ENCODE peak calls at places on chromosomes 12 and 14, in ten cellular contexts. One of them, this sample, is unnamed. For H3K4me1, the result is how much of the 10 kb centered on the place peaks cover.

GRCh38 chr12:113857371-113857770 is 108.8 kb downstream of the RBM19 start:
- DNase-seq in left ventricle myocardium inferior: no peak
- DNase-seq in neuronal stem cell: no peak
- DNase-seq in CD8-positive, alpha-beta T cell: no peak
- DNase-seq in Panc1: no peak
- DNase-seq in colonic mucosa: no peak
- DNase-seq in mesenchymal stem cell: no peak
- DNase-seq in tibial nerve: no peak
- DNase-seq in CD4-positive, CD25-positive, alpha-beta regulatory T cell: no peak
- DNase-seq in hepatocyte: no peak
- DNase-seq in this sample: no peak

GRCh38 chr12:24479131-24479530 is 469.8 kb downstream of the BCAT1 start:
- DNase-seq in left ventricle myocardium inferior: no peak
- DNase-seq in neuronal stem cell: no peak
- DNase-seq in CD8-positive, alpha-beta T cell: no peak
- DNase-seq in Panc1: no peak
- DNase-seq in colonic mucosa: no peak
- DNase-seq in mesenchymal stem cell: no peak
- DNase-seq in tibial nerve: no peak
- DNase-seq in CD4-positive, CD25-positive, alpha-beta regulatory T cell: no peak
- DNase-seq in hepatocyte: no peak
- DNase-seq in this sample: no peak

GRCh38 chr12:12441891-12442461 is 85.1 kb downstream of the BORCS5 start:
- DNase-seq in left ventricle myocardium inferior: no peak
- DNase-seq in neuronal stem cell: no peak
- DNase-seq in CD8-positive, alpha-beta T cell: peak
- DNase-seq in Panc1: no peak
- DNase-seq in colonic mucosa: no peak
- DNase-seq in mesenchymal stem cell: peak
- DNase-seq in tibial nerve: no peak
- DNase-seq in CD4-positive, CD25-positive, alpha-beta regulatory T cell: peak
- DNase-seq in hepatocyte: peak
- DNase-seq in this sample: peak

GRCh38 chr12:69684472-69684871 is 14.6 kb downstream of the BEST3 start:
- DNase-seq in left ventricle myocardium inferior: no peak
- DNase-seq in neuronal stem cell: no peak
- DNase-seq in CD8-positive, alpha-beta T cell: no peak
- DNase-seq in Panc1: no peak
- DNase-seq in colonic mucosa: no peak
- DNase-seq in mesenchymal stem cell: no peak
- DNase-seq in tibial nerve: no peak
- DNase-seq in CD4-positive, CD25-positive, alpha-beta regulatory T cell: no peak
- DNase-seq in hepatocyte: no peak
- DNase-seq in this sample: no peak

GRCh38 chr12:52119398-52120254 is 40.1 kb downstream of the SMIM41 start:
- DNase-seq in left ventricle myocardium inferior: peak
- DNase-seq in neuronal stem cell: peak
- DNase-seq in CD8-positive, alpha-beta T cell: peak
- DNase-seq in Panc1: no peak
- DNase-seq in colonic mucosa: peak
- DNase-seq in mesenchymal stem cell: peak
- DNase-seq in tibial nerve: no peak
- DNase-seq in CD4-positive, CD25-positive, alpha-beta regulatory T cell: peak
- DNase-seq in hepatocyte: peak
- DNase-seq in this sample: peak

GRCh38 chr12:89693639-89694202 is 14.9 kb downstream of the ATP2B1 start:
- DNase-seq in left ventricle myocardium inferior: no peak
- DNase-seq in neuronal stem cell: no peak
- DNase-seq in CD8-positive, alpha-beta T cell: no peak
- DNase-seq in Panc1: no peak
- DNase-seq in colonic mucosa: no peak
- DNase-seq in mesenchymal stem cell: no peak
- DNase-seq in tibial nerve: no peak
- DNase-seq in CD4-positive, CD25-positive, alpha-beta regulatory T cell: no peak
- DNase-seq in hepatocyte: no peak
- DNase-seq in this sample: no peak

GRCh38 chr14:57382283-57382682 is 8.1 kb upstream of the NAA30 start:
- DNase-seq in left ventricle myocardium inferior: no peak
- DNase-seq in neuronal stem cell: no peak
- DNase-seq in CD8-positive, alpha-beta T cell: no peak
- DNase-seq in Panc1: no peak
- DNase-seq in colonic mucosa: no peak
- DNase-seq in mesenchymal stem cell: peak
- DNase-seq in tibial nerve: no peak
- DNase-seq in CD4-positive, CD25-positive, alpha-beta regulatory T cell: no peak
- DNase-seq in hepatocyte: no peak
- DNase-seq in this sample: peak

GRCh38 chr14:105333613-105334364 is 19.2 kb downstream of the PACS2 start:
- DNase-seq in left ventricle myocardium inferior: no peak
- DNase-seq in neuronal stem cell: no peak
- DNase-seq in CD8-positive, alpha-beta T cell: no peak
- DNase-seq in Panc1: no peak
- DNase-seq in colonic mucosa: no peak
- DNase-seq in mesenchymal stem cell: no peak
- DNase-seq in tibial nerve: no peak
- DNase-seq in CD4-positive, CD25-positive, alpha-beta regulatory T cell: no peak
- DNase-seq in hepatocyte: no peak
- DNase-seq in this sample: no peak

GRCh38 chr14:63362305-63362914 is 43.7 kb upstream of the GPHB5 start:
- DNase-seq in left ventricle myocardium inferior: no peak
- DNase-seq in neuronal stem cell: peak
- DNase-seq in CD8-positive, alpha-beta T cell: no peak
- DNase-seq in Panc1: no peak
- DNase-seq in colonic mucosa: peak
- DNase-seq in mesenchymal stem cell: no peak
- DNase-seq in tibial nerve: no peak
- DNase-seq in CD4-positive, CD25-positive, alpha-beta regulatory T cell: no peak
- DNase-seq in hepatocyte: peak
- DNase-seq in this sample: no peak

GRCh38 chr14:26255213-26255612 is 342.6 kb downstream of the NOVA1 start:
- DNase-seq in left ventricle myocardium inferior: no peak
- DNase-seq in neuronal stem cell: no peak
- DNase-seq in CD8-positive, alpha-beta T cell: no peak
- DNase-seq in Panc1: no peak
- DNase-seq in colonic mucosa: no peak
- DNase-seq in mesenchymal stem cell: peak
- DNase-seq in tibial nerve: no peak
- DNase-seq in CD4-positive, CD25-positive, alpha-beta regulatory T cell: no peak
- DNase-seq in hepatocyte: peak
- DNase-seq in this sample: peak

GRCh38 chr14:65095633-65096205 is 6.6 kb downstream of the MAX start:
- DNase-seq in left ventricle myocardium inferior: peak
- DNase-seq in neuronal stem cell: no peak
- DNase-seq in CD8-positive, alpha-beta T cell: no peak
- DNase-seq in Panc1: no peak
- DNase-seq in colonic mucosa: peak
- DNase-seq in mesenchymal stem cell: peak
- DNase-seq in tibial nerve: peak
- DNase-seq in CD4-positive, CD25-positive, alpha-beta regulatory T cell: no peak
- DNase-seq in hepatocyte: peak
- DNase-seq in this sample: no peak

GRCh38 chr12:26564391-26564790 is 268.6 kb downstream of the ITPR2 start:
- DNase-seq in left ventricle myocardium inferior: no peak
- DNase-seq in neuronal stem cell: no peak
- DNase-seq in CD8-positive, alpha-beta T cell: no peak
- DNase-seq in Panc1: no peak
- DNase-seq in colonic mucosa: no peak
- DNase-seq in mesenchymal stem cell: no peak
- DNase-seq in tibial nerve: no peak
- DNase-seq in CD4-positive, CD25-positive, alpha-beta regulatory T cell: no peak
- DNase-seq in hepatocyte: no peak
- DNase-seq in this sample: no peak

GRCh38 chr14:103949386-103949785 is 7.1 kb upstream of the RD3L start:
- DNase-seq in left ventricle myocardium inferior: no peak
- DNase-seq in neuronal stem cell: no peak
- DNase-seq in CD8-positive, alpha-beta T cell: no peak
- DNase-seq in Panc1: no peak
- DNase-seq in colonic mucosa: no peak
- DNase-seq in mesenchymal stem cell: no peak
- DNase-seq in tibial nerve: no peak
- DNase-seq in CD4-positive, CD25-positive, alpha-beta regulatory T cell: no peak
- DNase-seq in hepatocyte: no peak
- DNase-seq in this sample: peak

GRCh38 chr12:69284131-69284530 is 44.8 kb downstream of the CPSF6 start:
- DNase-seq in left ventricle myocardium inferior: peak
- DNase-seq in neuronal stem cell: peak
- DNase-seq in CD8-positive, alpha-beta T cell: peak
- DNase-seq in Panc1: no peak
- DNase-seq in colonic mucosa: peak
- DNase-seq in mesenchymal stem cell: peak
- DNase-seq in tibial nerve: peak
- DNase-seq in CD4-positive, CD25-positive, alpha-beta regulatory T cell: no peak
- DNase-seq in hepatocyte: peak
- DNase-seq in this sample: peak

GRCh38 chr12:3035815-3036702 is 41.1 kb upstream of the TSPAN9 start:
- DNase-seq in left ventricle myocardium inferior: no peak
- DNase-seq in neuronal stem cell: no peak
- DNase-seq in CD8-positive, alpha-beta T cell: no peak
- DNase-seq in Panc1: no peak
- DNase-seq in colonic mucosa: no peak
- DNase-seq in mesenchymal stem cell: no peak
- DNase-seq in tibial nerve: no peak
- DNase-seq in CD4-positive, CD25-positive, alpha-beta regulatory T cell: no peak
- DNase-seq in hepatocyte: no peak
- DNase-seq in this sample: peak

GRCh38 chr12:26939192-26939832 is 1.0 kb downstream of the FGFR1OP2 start:
- DNase-seq in left ventricle myocardium inferior: no peak
- DNase-seq in neuronal stem cell: no peak
- DNase-seq in CD8-positive, alpha-beta T cell: no peak
- DNase-seq in Panc1: no peak
- DNase-seq in colonic mucosa: no peak
- DNase-seq in mesenchymal stem cell: peak
- DNase-seq in tibial nerve: no peak
- DNase-seq in CD4-positive, CD25-positive, alpha-beta regulatory T cell: no peak
- DNase-seq in hepatocyte: no peak
- DNase-seq in this sample: no peak

GRCh38 chr12:101642115-101643067 is 47.6 kb downstream of the MYBPC1 start:
- DNase-seq in left ventricle myocardium inferior: no peak
- DNase-seq in neuronal stem cell: peak
- DNase-seq in CD8-positive, alpha-beta T cell: no peak
- DNase-seq in Panc1: no peak
- DNase-seq in colonic mucosa: peak
- DNase-seq in mesenchymal stem cell: no peak
- DNase-seq in tibial nerve: no peak
- DNase-seq in CD4-positive, CD25-positive, alpha-beta regulatory T cell: no peak
- DNase-seq in hepatocyte: peak
- DNase-seq in this sample: peak

GRCh38 chr12:47190905-47191304 is 111.1 kb upstream of the AMIGO2 start:
- DNase-seq in left ventricle myocardium inferior: no peak
- DNase-seq in neuronal stem cell: no peak
- DNase-seq in CD8-positive, alpha-beta T cell: no peak
- DNase-seq in Panc1: no peak
- DNase-seq in colonic mucosa: no peak
- DNase-seq in mesenchymal stem cell: no peak
- DNase-seq in tibial nerve: no peak
- DNase-seq in CD4-positive, CD25-positive, alpha-beta regulatory T cell: no peak
- DNase-seq in hepatocyte: no peak
- DNase-seq in this sample: no peak

GRCh38 chr12:110762891-110763290 is 20.2 kb upstream of the PPP1CC start:
- DNase-seq in left ventricle myocardium inferior: no peak
- DNase-seq in neuronal stem cell: no peak
- DNase-seq in CD8-positive, alpha-beta T cell: no peak
- DNase-seq in Panc1: no peak
- DNase-seq in colonic mucosa: no peak
- DNase-seq in mesenchymal stem cell: no peak
- DNase-seq in tibial nerve: no peak
- DNase-seq in CD4-positive, CD25-positive, alpha-beta regulatory T cell: no peak
- DNase-seq in hepatocyte: no peak
- DNase-seq in this sample: no peak
- H3K4me3 ChIP-seq in left ventricle myocardium inferior: no peak
- H3K4me3 ChIP-seq in neuronal stem cell: no peak
- H3K4me3 ChIP-seq in CD8-positive, alpha-beta T cell: no peak
- H3K4me3 ChIP-seq in Panc1: no peak
- H3K4me3 ChIP-seq in colonic mucosa: no peak
- H3K4me3 ChIP-seq in mesenchymal stem cell: no peak
- H3K4me3 ChIP-seq in tibial nerve: no peak
- H3K4me3 ChIP-seq in CD4-positive, CD25-positive, alpha-beta regulatory T cell: no peak
- H3K4me3 ChIP-seq in hepatocyte: no peak
- H3K4me3 ChIP-seq in this sample: no peak

DNA sequence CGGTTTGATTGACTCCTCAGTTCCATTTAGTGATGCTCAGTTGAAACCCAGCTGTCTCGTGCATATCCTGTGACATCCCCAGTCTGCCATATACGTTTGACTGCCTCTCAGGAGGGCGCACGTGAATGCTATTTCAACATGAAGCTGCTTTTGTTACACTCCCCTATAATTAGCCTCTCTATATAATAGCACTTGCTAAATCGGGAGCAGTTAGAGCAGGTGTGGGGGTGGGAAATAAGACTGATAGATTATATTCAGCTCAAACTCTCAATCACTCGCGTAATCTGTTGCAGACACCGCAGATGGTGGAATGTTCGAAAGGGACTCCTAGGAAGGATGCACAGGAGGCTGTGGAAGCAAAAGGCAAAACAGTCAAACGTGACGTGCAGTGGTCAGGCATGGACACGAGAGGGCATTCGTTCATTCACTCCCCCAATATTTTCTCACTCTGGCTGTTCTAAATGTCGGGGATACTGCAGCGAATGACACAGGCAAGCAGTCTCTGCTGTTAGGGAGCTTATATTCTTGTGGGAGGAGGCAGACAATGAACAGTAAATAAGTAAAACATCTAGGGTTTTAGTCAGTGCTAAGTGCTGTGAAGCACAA is 29.8 kb downstream of the KCNA1 start:
- DNase-seq in left ventricle myocardium inferior: no peak
- DNase-seq in neuronal stem cell: no peak
- DNase-seq in CD8-positive, alpha-beta T cell: no peak
- DNase-seq in Panc1: no peak
- DNase-seq in colonic mucosa: no peak
- DNase-seq in mesenchymal stem cell: no peak
- DNase-seq in tibial nerve: no peak
- DNase-seq in CD4-positive, CD25-positive, alpha-beta regulatory T cell: no peak
- DNase-seq in hepatocyte: no peak
- DNase-seq in this sample: no peak
- H3K4me1 ChIP-seq in left ventricle myocardium inferior: under half
- H3K4me1 ChIP-seq in neuronal stem cell: under half
- H3K4me1 ChIP-seq in CD8-positive, alpha-beta T cell: under half
- H3K4me1 ChIP-seq in Panc1: under half
- H3K4me1 ChIP-seq in colonic mucosa: under half
- H3K4me1 ChIP-seq in mesenchymal stem cell: under half
- H3K4me1 ChIP-seq in tibial nerve: under half
- H3K4me1 ChIP-seq in CD4-positive, CD25-positive, alpha-beta regulatory T cell: under half
- H3K4me1 ChIP-seq in hepatocyte: under half
- H3K4me1 ChIP-seq in this sample: under half

GRCh38 chr14:73754911-73755360 is 40.8 kb upstream of the PNMA1 start:
- DNase-seq in left ventricle myocardium inferior: peak
- DNase-seq in neuronal stem cell: no peak
- DNase-seq in CD8-positive, alpha-beta T cell: no peak
- DNase-seq in Panc1: no peak
- DNase-seq in colonic mucosa: no peak
- DNase-seq in mesenchymal stem cell: peak
- DNase-seq in tibial nerve: no peak
- DNase-seq in CD4-positive, CD25-positive, alpha-beta regulatory T cell: no peak
- DNase-seq in hepatocyte: peak
- DNase-seq in this sample: no peak
- H3K4me3 ChIP-seq in left ventricle myocardium inferior: peak
- H3K4me3 ChIP-seq in neuronal stem cell: no peak
- H3K4me3 ChIP-seq in CD8-positive, alpha-beta T cell: peak
- H3K4me3 ChIP-seq in Panc1: peak
- H3K4me3 ChIP-seq in colonic mucosa: peak
- H3K4me3 ChIP-seq in mesenchymal stem cell: no peak
- H3K4me3 ChIP-seq in tibial nerve: peak
- H3K4me3 ChIP-seq in CD4-positive, CD25-positive, alpha-beta regulatory T cell: peak
- H3K4me3 ChIP-seq in hepatocyte: no peak
- H3K4me3 ChIP-seq in this sample: no peak

GRCh38 chr14:85024931-85025330 is 505.0 kb upstream of the FLRT2 start:
- DNase-seq in left ventricle myocardium inferior: no peak
- DNase-seq in neuronal stem cell: no peak
- DNase-seq in CD8-positive, alpha-beta T cell: no peak
- DNase-seq in Panc1: no peak
- DNase-seq in colonic mucosa: no peak
- DNase-seq in mesenchymal stem cell: peak
- DNase-seq in tibial nerve: no peak
- DNase-seq in CD4-positive, CD25-positive, alpha-beta regulatory T cell: no peak
- DNase-seq in hepatocyte: no peak
- DNase-seq in this sample: peak
- H3K4me1 ChIP-seq in left ventricle myocardium inferior: under half
- H3K4me1 ChIP-seq in neuronal stem cell: under half
- H3K4me1 ChIP-seq in CD8-positive, alpha-beta T cell: under half
- H3K4me1 ChIP-seq in Panc1: under half
- H3K4me1 ChIP-seq in colonic mucosa: under half
- H3K4me1 ChIP-seq in mesenchymal stem cell: under half
- H3K4me1 ChIP-seq in tibial nerve: under half
- H3K4me1 ChIP-seq in CD4-positive, CD25-positive, alpha-beta regulatory T cell: under half
- H3K4me1 ChIP-seq in hepatocyte: under half
- H3K4me1 ChIP-seq in this sample: under half

This sample was measured in cardiac muscle cell.